ENCODE peak calls at places on chromosome 18, in four cellular contexts. K is NCI-H2081 treated with DMSO at 0.1 percent for 48 hours; C is M059J; I is stimulated activated naive CD8-positive, alpha-beta T cell treated with anti-CD3 and anti-CD28 coated beads, Interleukin-15, amount 100 ng/mL, for 72 hours. Y is an unnamed sample.

GRCh38 chr18:62282188-62282629 is 42.9 kb upstream of the TNFRSF11A start:
- DNase-seq in K (no peak), C (peak), I (no peak), Y (no peak)

GRCh38 chr18:74382481-74382880 is 66.8 kb downstream of the C18orf63 start:
- DNase-seq in I (no peak), C (no peak), K (no peak), Y (no peak)

GRCh38 chr18:72672364-72673151 is 128.4 kb upstream of the CBLN2 start:
- DNase-seq in C (peak), I (no peak), K (no peak), Y (no peak)

GRCh38 chr18:60066576-60066975 is 166.8 kb downstream of the PMAIP1 start:
- DNase-seq in I (no peak), K (no peak), C (no peak), Y (no peak)

GRCh38 chr18:36519358-36519757 is 221.8 kb downstream of the FHOD3 start:
- DNase-seq in K (no peak), C (peak), I (no peak), Y (no peak)

GRCh38 chr18:13378150-13378549 is 159.6 kb downstream of the LDLRAD4 start:
- DNase-seq in C (no peak), K (no peak), I (no peak), Y (no peak)

GRCh38 chr18:49730951-49731391 is 82.4 kb downstream of the ACAA2 start:
- DNase-seq in K (no peak), I (no peak), C (no peak), Y (no peak)

GRCh38 chr18:34543940-34544339 is 166.2 kb upstream of the DTNA start:
- DNase-seq in K (no peak), C (no peak), I (no peak), Y (no peak)

GRCh38 chr18:59388817-59389216 is 29.8 kb upstream of the LMAN1 start:
- DNase-seq in C (no peak), I (no peak), K (no peak), Y (no peak)

GRCh38 chr18:49019446-49020045 is 68.8 kb upstream of the SMAD7 start:
- DNase-seq in K (no peak), I (no peak), C (no peak), Y (no peak)

GRCh38 chr18:42001801-42002200 is 46.8 kb downstream of the PIK3C3 start:
- DNase-seq in I (no peak), C (no peak), K (no peak), Y (no peak)

GRCh38 chr18:23207191-23207955 is 72.1 kb downstream of the CABLES1 start:
- DNase-seq in C (peak), I (peak), K (no peak), Y (no peak)

GRCh38 chr18:24497052-24497754 is 36.8 kb downstream of the HRH4 start:
- DNase-seq in K (no peak), C (peak), I (no peak), Y (no peak)

GRCh38 chr18:47815486-47816270 is 114.8 kb downstream of the SMAD2 start:
- DNase-seq in I (no peak), C (peak), K (no peak), Y (no peak)

GRCh38 chr18:38330573-38330972 is 765.0 kb upstream of the CELF4 start:
- DNase-seq in C (peak), I (peak), K (no peak), Y (no peak)

GRCh38 chr18:77130229-77131099 is 2.1 kb downstream of the MBP start:
- DNase-seq in I (no peak), K (no peak), C (no peak), Y (no peak)

GRCh38 chr18:43620936-43621335 is 343.6 kb upstream of the SYT4 start:
- DNase-seq in C (peak), I (no peak), K (peak), Y (no peak)

GRCh38 chr18:42578781-42579180 is 536.7 kb downstream of the RIT2 start:
- DNase-seq in C (peak), K (no peak), I (no peak), Y (no peak)

GRCh38 chr18:62354171-62354570 is 29.1 kb downstream of the TNFRSF11A start:
- DNase-seq in I (no peak), K (no peak), C (no peak), Y (no peak)

GRCh38 chr18:33288082-33288716 is 152.3 kb downstream of the CCDC178 start:
- DNase-seq in K (no peak), I (no peak), C (no peak), Y (no peak)

GRCh38 chr18:14971461-14972185 is 223.7 kb downstream of the ANKRD30B start:
- DNase-seq in K (no peak), C (peak), I (no peak), Y (no peak)

GRCh38 chr18:6056171-6056932 is 161.0 kb upstream of the TMEM200C start:
- DNase-seq in C (peak), K (no peak), I (peak), Y (no peak)